ENCODE peak calls at places on chromosome 19, in five cellular contexts. T is body of pancreas, Z is lung, E is cardiac muscle cell, O is tibial nerve. Q is an unnamed sample.
A peak's percentile ranks its signal among the peaks of the same experiment; 100 is the strongest.

GRCh38 chr19:54114340-54114826 is 1.1 kb downstream of the TFPT start:
- DNase-seq in T (no peak), Z (peak; percentile 49), E (no peak), O (no peak), Q (peak; percentile 51)

GRCh38 chr19:46493236-46494114 is 2.2 kb downstream of the PNMA8B start:
- DNase-seq in T (no peak), Z (no peak), E (no peak), O (no peak), Q (no peak)

GRCh38 chr19:44850641-44851109 is 4.6 kb downstream of the NECTIN2 start:
- DNase-seq in T (peak; percentile 75), Z (no peak), E (no peak), O (no peak), Q (peak; percentile 69)

GRCh38 chr19:38974599-38975213 is 836 bp downstream of the FBXO17 start:
- DNase-seq in T (no peak), Z (no peak), E (no peak), O (no peak), Q (no peak)

GRCh38 chr19:4474504-4475136 is 2.5 kb downstream of the HDGFL2 start:
- DNase-seq in T (no peak), Z (no peak), E (peak; percentile 88), O (no peak), Q (peak; percentile 89)

GRCh38 chr19:19661675-19662251 is 1.7 kb downstream of the ATP13A1 start:
- DNase-seq in T (no peak), Z (no peak), E (no peak), O (no peak), Q (no peak)

GRCh38 chr19:30049226-30049625 is 107.2 kb downstream of the URI1 start:
- DNase-seq in T (no peak), Z (no peak), E (no peak), O (no peak), Q (no peak)

GRCh38 chr19:15455996-15456395 is 6.2 kb upstream of the WIZ start:
- DNase-seq in T (no peak), Z (no peak), E (no peak), O (no peak), Q (no peak)

GRCh38 chr19:46351241-46352041 is 4.6 kb downstream of the PPP5C start:
- DNase-seq in T (peak; percentile 75), Z (peak; percentile 83), E (no peak), O (no peak), Q (peak; percentile 29)

GRCh38 chr19:16025108-16026101 is 50.9 kb upstream of the TPM4 start:
- DNase-seq in T (peak; percentile 40), Z (no peak), E (no peak), O (no peak), Q (peak; percentile 34)

GRCh38 chr19:33747273-33747672 is 49.4 kb upstream of the KCTD15 start:
- DNase-seq in T (no peak), Z (no peak), E (no peak), O (no peak), Q (no peak)

GRCh38 chr19:39252458-39252857 is 3.8 kb upstream of the IFNL4 start:
- DNase-seq in T (no peak), Z (no peak), E (no peak), O (no peak), Q (no peak)

GRCh38 chr19:29532097-29532496 is 6.3 kb downstream of the VSTM2B start:
- DNase-seq in T (no peak), Z (no peak), E (no peak), O (no peak), Q (no peak)

GRCh38 chr19:48696353-48697010 is 711 bp downstream of the FUT2 start:
- DNase-seq in T (peak; percentile 45), Z (no peak), E (no peak), O (no peak), Q (no peak)

GRCh38 chr19:43504426-43505185 is at the start of gene PHLDB3:
- DNase-seq in T (peak; percentile 63), Z (peak; percentile 29), E (peak; percentile 48), O (no peak), Q (peak; percentile 34)

GRCh38 chr19:6276447-6276846 is 3.3 kb downstream of the MLLT1 start:
- DNase-seq in T (peak; percentile 46), Z (peak; percentile 54), E (peak; percentile 26), O (peak; percentile 59), Q (no peak)
- H3K4me1 ChIP-seq in T (peaks cover 81% of the 10 kb centered on the region), Z (peaks cover 63% of the 10 kb centered on the region), E (peaks cover 76% of the 10 kb centered on the region), O (peaks cover 78% of the 10 kb centered on the region), Q (peaks cover 30% of the 10 kb centered on the region)

GRCh38 chr19:58516964-58517833 is 2.4 kb downstream of the ZBTB45 start:
- DNase-seq in T (no peak), Z (no peak), E (no peak), O (no peak), Q (no peak)
- TF ChIP-seq CTCF in T (no peak), Z (no peak), E (no peak), O (no peak), Q (no peak)

GRCh38 chr19:10516064-10516385 is 1.2 kb downstream of the S1PR5 start:
- DNase-seq in T (no peak), Z (no peak), E (no peak), O (no peak), Q (no peak)

GRCh38 chr19:10518444-10519361 is 1.5 kb upstream of the S1PR5 start:
- DNase-seq in T (peak; percentile 51), Z (no peak), E (no peak), O (no peak), Q (no peak)

GRCh38 chr19:10517361-10517759 is at the start of gene S1PR5:
- DNase-seq in T (peak; percentile 64), Z (no peak), E (peak; percentile 38), O (no peak), Q (peak; percentile 19)

GRCh38 chr19:10517760-10518443 is 655 bp upstream of the S1PR5 start:
- DNase-seq in T (peak; percentile 38), Z (no peak), E (no peak), O (no peak), Q (peak; percentile 26)

GRCh38 chr19:10516671-10517286 is 468 bp downstream of the S1PR5 start:
- DNase-seq in T (peak; percentile 27), Z (no peak), E (no peak), O (no peak), Q (no peak)
- H3K4me3 ChIP-seq in T (no peak overlapping the region), Z (no peak overlapping the region), E (peak overlapping the region; percentile 25), O (no peak overlapping the region), Q (no peak overlapping the region)

GRCh38 chr19:953501-954271 is 27.9 kb downstream of the ARID3A start:
- DNase-seq in T (no peak), Z (no peak), E (peak; percentile 33), O (no peak), Q (peak; percentile 8)
- H3K4me1 ChIP-seq in T (peaks cover 53% of the 10 kb centered on the region), Z (peaks cover 10% of the 10 kb centered on the region), E (peaks cover 41% of the 10 kb centered on the region), O (peaks cover 26% of the 10 kb centered on the region), Q (peaks cover 7% of the 10 kb centered on the region)

DNA sequence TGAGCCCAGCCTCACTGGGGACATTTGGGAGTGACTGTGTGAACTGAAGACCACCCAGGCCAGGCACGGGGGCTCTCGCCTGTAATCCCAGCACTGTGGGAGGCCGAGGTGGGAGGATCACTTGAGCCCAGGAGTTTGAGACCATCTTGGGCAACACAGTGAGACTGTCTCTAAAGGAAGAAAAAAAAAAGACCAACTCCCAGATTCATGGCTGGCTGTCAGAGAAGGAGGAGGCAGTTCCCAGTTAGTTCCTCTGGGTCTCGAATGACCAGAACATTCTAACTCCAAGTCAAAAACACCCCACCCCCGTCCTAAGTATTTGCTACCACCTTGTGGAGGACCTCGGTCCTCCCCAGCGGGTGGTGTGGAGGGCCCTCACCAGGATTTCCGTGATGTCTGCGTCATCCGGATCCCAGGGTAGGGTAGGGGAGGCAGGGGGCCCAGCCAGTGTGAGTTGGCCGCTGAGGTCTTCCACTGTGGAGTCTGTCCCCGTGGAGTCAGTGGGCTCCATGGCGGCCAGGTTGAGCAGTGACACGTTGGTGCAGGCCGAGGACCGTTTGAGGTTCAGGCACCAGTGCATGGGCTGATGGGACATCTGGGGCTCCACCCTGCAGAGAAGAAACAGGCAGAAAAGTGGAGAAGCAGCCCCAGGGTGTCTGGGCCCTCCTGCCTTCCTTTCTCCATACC is 1.3 kb downstream of the TSKS start:
- DNase-seq in T (no peak), Z (no peak), E (peak; percentile 28), O (no peak), Q (no peak)
- TF ChIP-seq CTCF in T (no peak), Z (no peak), E (peak; percentile 49), O (no peak), Q (no peak)

DNA sequence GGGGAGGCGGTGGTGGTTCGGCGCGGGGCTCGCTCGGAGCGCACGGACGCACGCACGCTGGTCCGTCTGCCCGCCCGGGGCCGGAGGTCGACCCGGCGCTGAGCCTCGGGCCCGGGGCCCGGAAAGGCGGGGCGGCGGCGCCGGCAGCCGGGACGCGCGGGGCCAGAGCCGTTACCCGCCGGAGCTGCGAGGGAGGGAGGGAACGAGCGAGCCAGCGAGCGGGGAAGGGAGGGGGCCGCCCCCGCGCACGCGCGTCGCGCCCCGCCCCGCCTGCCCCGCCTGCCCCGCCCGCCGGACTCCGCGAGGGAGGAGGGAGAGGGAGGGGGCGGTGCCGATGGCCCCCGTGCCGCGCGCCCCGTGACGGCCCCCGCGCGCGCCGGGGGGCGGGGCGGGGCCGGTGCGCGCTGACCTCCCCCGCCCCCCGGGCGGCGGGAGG is 15.0 kb downstream of the CIC start:
- DNase-seq in T (peak; percentile 85), Z (peak; percentile 82), E (peak; percentile 85), O (peak; percentile 49), Q (peak; percentile 88)
- H3K4me3 ChIP-seq in T (no peak overlapping the region), Z (peak overlapping the region; percentile 64), E (peak overlapping the region; percentile 44), O (no peak overlapping the region), Q (no peak overlapping the region)

DNA sequence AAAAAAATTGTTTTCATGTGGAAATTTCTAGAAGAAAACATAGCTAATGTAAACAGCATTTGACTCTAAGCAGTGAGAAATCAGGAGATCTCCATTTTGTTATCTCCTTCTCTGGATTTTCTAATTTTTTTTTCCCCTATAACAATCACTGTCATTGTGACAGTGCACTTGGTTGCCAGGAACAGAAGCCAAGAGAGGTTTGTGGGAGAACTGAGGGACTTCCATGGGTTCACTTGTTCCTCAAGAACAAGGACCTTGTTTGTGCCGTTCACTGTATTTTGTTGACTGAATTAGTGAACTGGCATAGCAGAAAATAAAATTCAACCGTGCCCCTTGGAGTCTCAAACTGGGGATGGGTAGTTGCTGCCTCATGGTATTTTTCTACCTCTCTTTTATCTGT is 17.1 kb downstream of the SHISA7 start:
- DNase-seq in T (no peak), Z (no peak), E (no peak), O (no peak), Q (no peak)
- H3K4me1 ChIP-seq in T (no peaks in the 10 kb centered on the region), Z (no peaks in the 10 kb centered on the region), E (no peaks in the 10 kb centered on the region), O (peaks cover 39% of the 10 kb centered on the region), Q (no peaks in the 10 kb centered on the region)

Q was measured in BE2C.